ENCODE peak calls at places on chromosome 3, in six cellular contexts. M, K, A, U, J and W are unnamed samples.

GRCh38 chr3:192795021-192795420 is 67.7 kb upstream of the FGF12 start:
- DNase-seq in M (no peak), K (no peak), A (no peak), U (no peak), J (no peak), W (no peak)

GRCh38 chr3:45917146-45917885 is 25.9 kb upstream of the CXCR6 start:
- DNase-seq in M (no peak), K (no peak), A (no peak), U (no peak), J (no peak), W (no peak)

GRCh38 chr3:149625795-149626194 is 32.0 kb downstream of the WWTR1 start:
- DNase-seq in M (no peak), K (no peak), A (no peak), U (no peak), J (no peak), W (no peak)

GRCh38 chr3:39101022-39101689 is 6.3 kb downstream of the GORASP1 start:
- DNase-seq in M (peak; percentile 78), K (peak; percentile 69), A (no peak), U (no peak), J (no peak), W (peak; percentile 23)

GRCh38 chr3:50396502-50396901 is 37.2 kb upstream of the TMEM115 start:
- DNase-seq in M (no peak), K (no peak), A (no peak), U (no peak), J (no peak), W (no peak)

GRCh38 chr3:147120029-147120428 is 286.3 kb downstream of the ZIC4 start:
- DNase-seq in M (no peak), K (peak; percentile 20), A (peak; percentile 13), U (no peak), J (peak; percentile 47), W (no peak)

GRCh38 chr3:72143322-72143721 is 358.4 kb upstream of the PROK2 start:
- DNase-seq in M (no peak), K (no peak), A (no peak), U (no peak), J (no peak), W (no peak)

GRCh38 chr3:171428321-171428787 is 31.9 kb downstream of the TNIK start:
- DNase-seq in M (peak; percentile 90), K (peak; percentile 94), A (no peak), U (no peak), J (no peak), W (peak; percentile 63)

GRCh38 chr3:15556512-15556911 is 35.0 kb upstream of the COLQ start:
- DNase-seq in M (no peak), K (no peak), A (no peak), U (no peak), J (no peak), W (no peak)

GRCh38 chr3:44648564-44649229 is at the start of gene ZNF35:
- DNase-seq in M (peak; percentile 94), K (peak; percentile 94), A (peak; percentile 81), U (peak; percentile 67), J (peak; percentile 80), W (peak; percentile 92)

GRCh38 chr3:134651347-134652041 is 672 bp upstream of the KY start:
- DNase-seq in M (no peak), K (no peak), A (no peak), U (no peak), J (no peak), W (no peak)

GRCh38 chr3:182618085-182618732 is 175.1 kb upstream of the ATP11B start:
- DNase-seq in M (no peak), K (peak; percentile 51), A (no peak), U (no peak), J (peak; percentile 66), W (no peak)

GRCh38 chr3:136093771-136094170 is 102.4 kb downstream of the MSL2 start:
- DNase-seq in M (no peak), K (no peak), A (no peak), U (no peak), J (no peak), W (no peak)

GRCh38 chr3:31065765-31066164 is 171.3 kb upstream of the GADL1 start:
- DNase-seq in M (no peak), K (no peak), A (no peak), U (no peak), J (no peak), W (no peak)

GRCh38 chr3:169218314-169218983 is 445.1 kb downstream of the MECOM start:
- DNase-seq in M (peak; percentile 84), K (peak; percentile 86), A (no peak), U (peak; percentile 34), J (peak; percentile 87), W (peak; percentile 58)

GRCh38 chr3:157170861-157171260 is 10.9 kb upstream of the CCNL1 start:
- DNase-seq in M (no peak), K (no peak), A (no peak), U (no peak), J (no peak), W (no peak)

GRCh38 chr3:127207727-127208482 is 15.0 kb downstream of the PRR23E start:
- DNase-seq in M (no peak), K (no peak), A (no peak), U (no peak), J (no peak), W (no peak)

GRCh38 chr3:169865176-169865800 is 4.4 kb downstream of the LRRC31 start:
- DNase-seq in M (peak; percentile 24), K (no peak), A (no peak), U (no peak), J (no peak), W (no peak)

GRCh38 chr3:77475545-77475944 is 435.6 kb downstream of the ROBO2 start:
- DNase-seq in M (no peak), K (no peak), A (no peak), U (no peak), J (no peak), W (no peak)

GRCh38 chr3:160635213-160635612 is 41.7 kb upstream of the ARL14 start:
- DNase-seq in M (no peak), K (peak; percentile 68), A (no peak), U (no peak), J (no peak), W (no peak)

GRCh38 chr3:38649500-38650247 is at the start of gene SCN5A:
- DNase-seq in M (peak; percentile 92), K (peak; percentile 54), A (no peak), U (no peak), J (peak; percentile 35), W (peak; percentile 28)

GRCh38 chr3:174208161-174208560 is 651.0 kb upstream of the NAALADL2 start:
- DNase-seq in M (no peak), K (peak; percentile 3), A (no peak), U (no peak), J (no peak), W (no peak)